ENCODE peak calls at places on chromosomes 16 and 17, in six cellular contexts. P is BE2C; J is IMR-90; Y is effector memory CD4-positive, alpha-beta T cell; T is lower lobe of right lung; O is Peyer's patch. B is an unnamed sample. For H3K27me3 and H3K4me1, the result is how much of the 10 kb centered on the place peaks cover.

GRCh38 chr17:17822189-17822978 is 14.4 kb downstream of the SREBF1 start:
- DNase-seq in O (no peak), Y (no peak), P (no peak), T (no peak), J (peak), B (peak)

GRCh38 chr17:9987779-9988585 is 82.9 kb upstream of the RCVRN start:
- DNase-seq in P (no peak), Y (no peak), O (no peak), J (peak), T (peak), B (no peak)

GRCh38 chr16:4624827-4625616 is 396 bp downstream of the MGRN1 start:
- DNase-seq in J (peak), Y (peak), P (peak), T (peak), O (peak), B (no peak)

GRCh38 chr16:13148836-13149235 is 247.4 kb downstream of the SHISA9 start:
- DNase-seq in O (no peak), P (no peak), Y (no peak), J (no peak), T (no peak), B (no peak)

GRCh38 chr16:85891033-85891775 is 7.8 kb upstream of the IRF8 start:
- DNase-seq in P (no peak), Y (no peak), J (peak), O (no peak), T (no peak), B (peak)

GRCh38 chr17:3877220-3877619 is 15.6 kb downstream of the CAMKK1 start:
- DNase-seq in T (no peak), P (no peak), O (no peak), J (no peak), Y (no peak), B (no peak)

GRCh38 chr16:46762583-46762982 is 14.4 kb upstream of the MYLK3 start:
- DNase-seq in Y (no peak), T (no peak), P (no peak), O (no peak), J (no peak), B (peak)

GRCh38 chr17:58640202-58640601 is 51.6 kb downstream of the TEX14 start:
- DNase-seq in T (no peak), O (no peak), J (no peak), P (no peak), Y (no peak), B (no peak)

GRCh38 chr16:53056528-53056881 is 1.7 kb downstream of the CHD9 start:
- DNase-seq in P (no peak), O (no peak), T (no peak), Y (no peak), J (peak), B (no peak)

GRCh38 chr16:31704138-31704537 is 169.5 kb upstream of the ZNF267 start:
- DNase-seq in T (no peak), O (no peak), P (no peak), J (no peak), Y (no peak), B (no peak)

GRCh38 chr17:73943416-73943770 is 260.1 kb upstream of the RPL38 start:
- DNase-seq in Y (no peak), P (no peak), J (no peak), O (no peak), T (no peak), B (no peak)
- H3K27me3 ChIP-seq in Y (under half), P (under half), J (under half), O (under half), T (under half), B (under half)

GRCh38 chr16:68286153-68287074 is 22.1 kb downstream of the SLC7A6 start:
- DNase-seq in T (no peak), Y (no peak), P (no peak), O (no peak), J (no peak), B (no peak)
- H3K4me1 ChIP-seq in T (half or more), Y (half or more), P (under half), O (under half), J (under half), B (under half)

GRCh38 chr17:30091166-30091670 is 25.4 kb upstream of the NSRP1 start:
- DNase-seq in Y (no peak), T (no peak), J (no peak), P (no peak), O (no peak), B (no peak)
- H3K27me3 ChIP-seq in Y (under half), T (under half), J (under half), P (under half), O (under half), B (under half)

GRCh38 chr16:73711441-73712080 is 585.1 kb upstream of the PSMD7 start:
- DNase-seq in Y (no peak), P (no peak), O (no peak), J (no peak), T (no peak), B (no peak)
- H3K4me1 ChIP-seq in Y (under half), P (under half), O (under half), J (under half), T (under half), B (under half)

DNA sequence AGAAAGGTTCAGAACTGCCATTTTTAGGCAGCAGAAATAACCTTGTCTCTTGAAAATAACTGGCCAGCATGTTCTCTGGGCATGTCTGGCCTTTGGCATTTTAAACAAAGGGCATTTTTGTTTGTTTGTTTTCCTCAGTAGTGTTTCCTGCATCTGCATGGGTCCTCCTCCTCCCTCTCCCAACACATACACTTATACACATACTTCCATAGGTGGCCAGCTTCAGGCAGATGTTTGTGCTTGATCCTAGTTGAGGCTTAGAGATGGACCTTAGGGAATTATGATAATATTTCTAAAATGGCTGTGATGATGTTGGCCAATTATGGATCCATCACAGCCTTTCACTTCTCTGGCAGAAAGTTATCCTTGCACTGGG is 7.2 kb downstream of the TBX4 start:
- DNase-seq in Y (no peak), T (no peak), O (no peak), P (no peak), J (no peak), B (no peak)
- H3K27me3 ChIP-seq in Y (half or more), T (half or more), O (under half), P (under half), J (half or more), B (under half)

GRCh38 chr17:55416470-55417052 is 5.1 kb downstream of the MMD start:
- DNase-seq in J (peak), P (no peak), T (no peak), O (no peak), Y (no peak), B (no peak)
- H3K4me1 ChIP-seq in J (under half), P (under half), T (under half), O (under half), Y (under half), B (under half)

DNA sequence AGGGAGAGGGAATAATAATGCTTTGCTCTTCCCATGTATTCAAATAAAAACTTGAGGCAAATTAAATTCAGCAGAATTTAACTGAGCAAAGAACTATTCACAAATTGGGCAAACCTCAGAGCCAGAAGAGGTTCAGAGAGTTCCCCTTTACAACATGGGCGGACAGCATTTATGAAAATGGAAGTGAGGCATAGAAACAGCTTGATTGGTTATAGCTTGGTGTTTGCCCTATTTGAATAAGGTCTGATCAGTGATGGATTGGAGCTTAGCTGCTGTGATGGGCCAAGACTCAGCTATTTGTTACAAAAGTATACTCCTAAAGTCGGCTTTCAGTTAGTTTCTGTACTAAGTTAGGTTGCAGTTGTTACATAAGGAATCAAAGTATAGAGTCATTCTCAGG is 63.0 kb downstream of the TMEM100 start:
- DNase-seq in P (no peak), J (no peak), T (no peak), Y (no peak), O (no peak), B (no peak)
- H3K27me3 ChIP-seq in P (under half), J (under half), T (under half), Y (under half), O (under half), B (under half)

B was measured in prostate gland.